ENCODE peak calls at places on chromosomes 6 and 20, in ten cellular contexts. One of them, this sample, is unnamed.

GRCh38 chr6:90187437-90188049 is 109.1 kb downstream of the BACH2 start:
- DNase-seq in HFFc6: no peak
- DNase-seq in WERI-Rb-1: no peak
- DNase-seq in GM20000: no peak
- DNase-seq in adrenal gland: no peak
- DNase-seq in neural crest cell: no peak
- DNase-seq in pancreas: no peak
- DNase-seq in endodermal cell: no peak
- DNase-seq in kidney: no peak
- DNase-seq in Caco-2: no peak
- DNase-seq in this sample: no peak

GRCh38 chr20:47318596-47319516 is 37.6 kb downstream of the ZMYND8 start:
- DNase-seq in kidney: peak
- DNase-seq in neural crest cell: peak
- DNase-seq in GM20000: no peak
- DNase-seq in adrenal gland: peak
- DNase-seq in WERI-Rb-1: peak
- DNase-seq in Caco-2: peak
- DNase-seq in HFFc6: peak
- DNase-seq in pancreas: peak
- DNase-seq in endodermal cell: peak
- DNase-seq in this sample: peak

GRCh38 chr20:20443509-20443908 is 75.6 kb downstream of the INSM1 start:
- DNase-seq in WERI-Rb-1: no peak
- DNase-seq in endodermal cell: no peak
- DNase-seq in adrenal gland: no peak
- DNase-seq in HFFc6: no peak
- DNase-seq in Caco-2: no peak
- DNase-seq in GM20000: no peak
- DNase-seq in neural crest cell: no peak
- DNase-seq in pancreas: no peak
- DNase-seq in kidney: no peak
- DNase-seq in this sample: no peak

GRCh38 chr6:24595910-24596525 is 50.0 kb downstream of the KIAA0319 start:
- DNase-seq in endodermal cell: no peak
- DNase-seq in kidney: no peak
- DNase-seq in neural crest cell: no peak
- DNase-seq in adrenal gland: no peak
- DNase-seq in WERI-Rb-1: no peak
- DNase-seq in Caco-2: no peak
- DNase-seq in HFFc6: no peak
- DNase-seq in pancreas: no peak
- DNase-seq in GM20000: no peak
- DNase-seq in this sample: no peak

GRCh38 chr6:52155791-52156576 is 30.2 kb upstream of the IL17A start:
- DNase-seq in kidney: no peak
- DNase-seq in pancreas: no peak
- DNase-seq in HFFc6: no peak
- DNase-seq in endodermal cell: peak
- DNase-seq in neural crest cell: no peak
- DNase-seq in WERI-Rb-1: no peak
- DNase-seq in Caco-2: no peak
- DNase-seq in GM20000: peak
- DNase-seq in adrenal gland: no peak
- DNase-seq in this sample: no peak

GRCh38 chr6:38701551-38701950 is 1.4 kb downstream of the GLO1 start:
- DNase-seq in HFFc6: no peak
- DNase-seq in GM20000: no peak
- DNase-seq in kidney: no peak
- DNase-seq in neural crest cell: no peak
- DNase-seq in WERI-Rb-1: no peak
- DNase-seq in Caco-2: no peak
- DNase-seq in adrenal gland: no peak
- DNase-seq in pancreas: no peak
- DNase-seq in endodermal cell: no peak
- DNase-seq in this sample: no peak

GRCh38 chr6:10414766-10415592 is at the start of gene TFAP2A:
- DNase-seq in adrenal gland: no peak
- DNase-seq in WERI-Rb-1: no peak
- DNase-seq in GM20000: no peak
- DNase-seq in neural crest cell: no peak
- DNase-seq in endodermal cell: peak
- DNase-seq in HFFc6: peak
- DNase-seq in kidney: no peak
- DNase-seq in pancreas: no peak
- DNase-seq in Caco-2: peak
- DNase-seq in this sample: no peak

GRCh38 chr6:115271434-115271833 is 789.3 kb downstream of the FRK start:
- DNase-seq in HFFc6: no peak
- DNase-seq in GM20000: no peak
- DNase-seq in neural crest cell: no peak
- DNase-seq in adrenal gland: no peak
- DNase-seq in Caco-2: no peak
- DNase-seq in WERI-Rb-1: peak
- DNase-seq in endodermal cell: peak
- DNase-seq in kidney: no peak
- DNase-seq in pancreas: no peak
- DNase-seq in this sample: no peak

GRCh38 chr6:168789699-168790098 is 348.7 kb downstream of the SMOC2 start:
- DNase-seq in adrenal gland: no peak
- DNase-seq in HFFc6: no peak
- DNase-seq in pancreas: no peak
- DNase-seq in GM20000: no peak
- DNase-seq in neural crest cell: no peak
- DNase-seq in endodermal cell: no peak
- DNase-seq in Caco-2: no peak
- DNase-seq in WERI-Rb-1: peak
- DNase-seq in kidney: no peak
- DNase-seq in this sample: no peak

GRCh38 chr6:168791916-168792315 is 350.9 kb downstream of the SMOC2 start:
- DNase-seq in adrenal gland: no peak
- DNase-seq in neural crest cell: no peak
- DNase-seq in Caco-2: no peak
- DNase-seq in GM20000: no peak
- DNase-seq in endodermal cell: no peak
- DNase-seq in pancreas: no peak
- DNase-seq in HFFc6: no peak
- DNase-seq in kidney: no peak
- DNase-seq in WERI-Rb-1: no peak
- DNase-seq in this sample: no peak

GRCh38 chr6:168784426-168784825 is 343.4 kb downstream of the SMOC2 start:
- DNase-seq in adrenal gland: no peak
- DNase-seq in GM20000: no peak
- DNase-seq in kidney: no peak
- DNase-seq in Caco-2: no peak
- DNase-seq in pancreas: no peak
- DNase-seq in neural crest cell: no peak
- DNase-seq in WERI-Rb-1: no peak
- DNase-seq in endodermal cell: no peak
- DNase-seq in HFFc6: no peak
- DNase-seq in this sample: no peak

GRCh38 chr6:168782211-168782729 is 341.3 kb downstream of the SMOC2 start:
- DNase-seq in WERI-Rb-1: peak
- DNase-seq in adrenal gland: no peak
- DNase-seq in HFFc6: no peak
- DNase-seq in kidney: no peak
- DNase-seq in neural crest cell: no peak
- DNase-seq in Caco-2: no peak
- DNase-seq in endodermal cell: no peak
- DNase-seq in pancreas: no peak
- DNase-seq in GM20000: no peak
- DNase-seq in this sample: no peak

DNA sequence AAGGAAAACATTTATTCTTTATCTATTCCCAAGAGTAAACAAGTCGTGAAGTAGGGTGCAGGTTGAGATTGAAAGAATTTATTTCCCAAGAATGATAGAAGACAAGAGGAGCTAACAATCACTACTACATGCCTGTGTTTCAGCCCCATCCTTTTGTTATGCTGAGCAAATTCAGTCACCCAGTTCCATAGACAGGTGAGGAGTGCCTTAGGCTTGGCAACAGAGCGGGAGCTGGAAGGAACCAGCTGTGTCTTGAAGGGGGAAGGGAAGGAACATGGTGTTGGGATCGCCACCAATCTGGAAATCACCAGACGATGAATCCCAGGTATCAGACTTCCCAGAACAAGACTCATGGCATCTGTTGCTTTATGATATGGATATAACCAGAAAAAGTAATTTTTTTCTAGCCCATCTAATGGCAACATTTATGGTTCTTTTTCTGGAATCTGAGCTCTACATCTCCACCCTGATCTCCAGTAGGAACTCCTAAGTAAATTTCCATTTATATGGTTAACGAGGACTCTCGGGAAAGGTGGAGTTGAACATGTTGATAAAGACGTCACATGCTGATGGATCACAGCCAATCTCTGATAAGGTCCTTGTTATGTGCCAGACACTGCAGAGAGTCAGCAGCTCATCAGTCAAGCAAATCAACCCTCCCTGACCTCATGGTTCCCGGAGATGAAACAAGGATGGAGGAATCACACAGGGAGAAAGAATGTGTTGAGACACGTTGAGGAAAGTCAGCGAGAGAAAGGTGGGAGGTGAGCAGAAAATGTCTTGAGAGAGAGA is 344.9 kb downstream of the SMOC2 start:
- DNase-seq in neural crest cell: no peak
- DNase-seq in kidney: no peak
- DNase-seq in endodermal cell: no peak
- DNase-seq in pancreas: no peak
- DNase-seq in WERI-Rb-1: no peak
- DNase-seq in GM20000: no peak
- DNase-seq in adrenal gland: no peak
- DNase-seq in HFFc6: no peak
- DNase-seq in Caco-2: no peak
- DNase-seq in this sample: no peak
- TF ChIP-seq CTCF in neural crest cell: no peak
- TF ChIP-seq CTCF in kidney: no peak
- TF ChIP-seq CTCF in endodermal cell: no peak
- TF ChIP-seq CTCF in pancreas: no peak
- TF ChIP-seq CTCF in WERI-Rb-1: no peak
- TF ChIP-seq CTCF in GM20000: no peak
- TF ChIP-seq CTCF in adrenal gland: no peak
- TF ChIP-seq CTCF in HFFc6: no peak
- TF ChIP-seq CTCF in Caco-2: no peak
- TF ChIP-seq CTCF in this sample: no peak

DNA sequence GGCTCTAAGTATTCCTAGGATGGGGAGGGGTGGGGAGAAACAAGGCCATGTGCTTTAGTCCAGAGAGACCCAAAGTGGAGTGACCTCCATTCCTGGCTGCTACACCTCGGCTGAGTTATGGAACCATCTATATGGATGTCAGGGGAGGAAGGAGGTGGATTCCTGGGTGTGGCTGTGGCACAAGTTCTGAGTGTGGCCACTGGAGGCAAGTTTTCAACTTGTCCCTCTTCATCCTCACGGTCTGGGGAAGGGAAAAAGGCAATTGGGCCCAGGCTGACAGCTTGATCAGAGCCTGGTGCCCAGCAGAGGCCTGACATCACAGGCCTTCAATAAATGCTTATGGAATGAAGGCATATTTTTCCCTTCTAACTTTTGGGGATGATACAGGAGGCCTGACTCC is 2.0 kb upstream of the ITPR3 start:
- DNase-seq in pancreas: no peak
- DNase-seq in endodermal cell: no peak
- DNase-seq in HFFc6: no peak
- DNase-seq in GM20000: no peak
- DNase-seq in WERI-Rb-1: no peak
- DNase-seq in adrenal gland: no peak
- DNase-seq in neural crest cell: no peak
- DNase-seq in Caco-2: no peak
- DNase-seq in kidney: no peak
- DNase-seq in this sample: no peak
- TF ChIP-seq CTCF in pancreas: no peak
- TF ChIP-seq CTCF in endodermal cell: peak
- TF ChIP-seq CTCF in HFFc6: peak
- TF ChIP-seq CTCF in GM20000: no peak
- TF ChIP-seq CTCF in WERI-Rb-1: peak
- TF ChIP-seq CTCF in adrenal gland: no peak
- TF ChIP-seq CTCF in neural crest cell: peak
- TF ChIP-seq CTCF in Caco-2: no peak
- TF ChIP-seq CTCF in kidney: no peak
- TF ChIP-seq CTCF in this sample: no peak

DNA sequence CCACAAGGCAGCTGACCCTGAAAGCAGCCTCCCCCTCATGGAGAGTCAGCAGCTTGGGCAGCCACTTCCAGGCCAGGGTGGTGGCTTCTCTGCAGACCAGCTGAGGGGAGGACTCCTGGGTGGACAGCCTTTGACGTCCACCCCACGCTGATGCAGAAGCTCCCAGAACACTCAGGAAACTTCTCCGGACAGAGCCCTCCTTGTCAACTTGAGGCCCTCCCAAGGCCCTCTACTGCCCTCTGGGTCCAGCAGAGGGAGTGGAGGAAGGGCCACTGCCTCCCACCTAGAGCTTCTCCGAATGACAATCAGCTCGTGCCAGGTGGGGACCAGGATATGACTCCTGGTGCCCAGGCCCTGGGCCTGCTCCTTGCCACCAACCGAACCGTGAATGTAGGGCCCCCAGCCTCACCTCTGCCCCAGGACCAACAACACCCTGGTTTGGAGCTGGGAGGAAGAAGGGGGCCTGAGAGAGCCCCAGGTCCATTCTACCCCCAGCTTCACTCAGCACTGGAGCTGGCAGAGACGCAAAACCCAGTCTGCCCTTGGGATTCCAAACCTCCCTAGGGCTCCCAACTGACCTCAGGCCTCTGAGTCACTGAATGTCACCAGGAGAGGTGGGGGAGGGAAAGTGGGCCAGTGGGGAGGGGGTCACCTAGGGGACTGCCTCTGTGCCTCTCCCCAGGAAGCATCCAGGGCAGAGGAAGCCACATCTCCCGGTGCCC is 10.9 kb upstream of the SLC22A7 start:
- DNase-seq in pancreas: no peak
- DNase-seq in endodermal cell: peak
- DNase-seq in kidney: peak
- DNase-seq in adrenal gland: peak
- DNase-seq in GM20000: no peak
- DNase-seq in HFFc6: no peak
- DNase-seq in WERI-Rb-1: peak
- DNase-seq in Caco-2: peak
- DNase-seq in neural crest cell: no peak
- DNase-seq in this sample: no peak
- TF ChIP-seq CTCF in pancreas: no peak
- TF ChIP-seq CTCF in endodermal cell: peak
- TF ChIP-seq CTCF in kidney: no peak
- TF ChIP-seq CTCF in adrenal gland: no peak
- TF ChIP-seq CTCF in GM20000: no peak
- TF ChIP-seq CTCF in HFFc6: no peak
- TF ChIP-seq CTCF in WERI-Rb-1: peak
- TF ChIP-seq CTCF in Caco-2: peak
- TF ChIP-seq CTCF in neural crest cell: peak
- TF ChIP-seq CTCF in this sample: no peak

DNA sequence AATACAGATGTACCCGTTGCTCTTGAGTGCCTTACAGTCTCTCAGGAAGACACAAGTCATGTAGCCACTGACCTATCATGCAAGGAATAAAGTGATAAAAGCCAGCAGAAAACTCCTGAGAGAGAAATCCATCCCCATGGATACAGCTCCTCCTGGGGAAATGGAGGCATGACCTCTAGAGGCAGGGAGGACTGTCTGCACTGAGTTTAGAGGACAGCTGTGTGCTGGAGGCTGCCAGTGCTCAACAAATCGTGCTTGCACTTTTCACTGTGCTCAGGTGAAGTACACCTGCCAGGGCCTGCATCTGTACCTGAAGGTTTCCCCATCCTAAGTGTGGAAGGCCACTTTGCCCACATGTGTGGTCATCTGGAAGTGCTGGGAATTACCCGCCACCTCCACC is 12.1 kb downstream of the CD93 start:
- DNase-seq in endodermal cell: no peak
- DNase-seq in Caco-2: no peak
- DNase-seq in adrenal gland: no peak
- DNase-seq in GM20000: no peak
- DNase-seq in neural crest cell: no peak
- DNase-seq in WERI-Rb-1: no peak
- DNase-seq in kidney: no peak
- DNase-seq in HFFc6: no peak
- DNase-seq in pancreas: no peak
- DNase-seq in this sample: no peak
- TF ChIP-seq CTCF in endodermal cell: no peak
- TF ChIP-seq CTCF in Caco-2: no peak
- TF ChIP-seq CTCF in adrenal gland: no peak
- TF ChIP-seq CTCF in GM20000: no peak
- TF ChIP-seq CTCF in neural crest cell: no peak
- TF ChIP-seq CTCF in WERI-Rb-1: no peak
- TF ChIP-seq CTCF in kidney: no peak
- TF ChIP-seq CTCF in HFFc6: no peak
- TF ChIP-seq CTCF in pancreas: no peak
- TF ChIP-seq CTCF in this sample: no peak